ENCODE peak calls at places on chromosomes 12 and 14, in eight cellular contexts. One of them, this sample, is unnamed.

GRCh38 chr14:20167091-20167490 is 23.6 kb upstream of the OR11G2 start:
- DNase-seq in CD8-positive, alpha-beta T cell: no peak
- DNase-seq in IMR-90: no peak
- DNase-seq in substantia nigra: no peak
- DNase-seq in foreskin melanocyte: no peak
- DNase-seq in AG09319: no peak
- DNase-seq in hepatocyte: no peak
- DNase-seq in stimulated activated CD8-positive, alpha-beta memory T cell treated with anti-CD3 and anti-CD28 coated beads, Interleukin-2, amount 100 ng/mL, for 48 hours: no peak
- DNase-seq in this sample: no peak

GRCh38 chr14:67335781-67336180 is 23.8 kb downstream of the ATP6V1D start:
- DNase-seq in hepatocyte: peak; percentile 51
- DNase-seq in stimulated activated CD8-positive, alpha-beta memory T cell treated with anti-CD3 and anti-CD28 coated beads, Interleukin-2, amount 100 ng/mL, for 48 hours: no peak
- DNase-seq in IMR-90: peak; percentile 27
- DNase-seq in CD8-positive, alpha-beta T cell: no peak
- DNase-seq in AG09319: no peak
- DNase-seq in foreskin melanocyte: no peak
- DNase-seq in substantia nigra: no peak
- DNase-seq in this sample: peak; percentile 10

GRCh38 chr12:100794441-100795192 is at the start of gene ANO4:
- DNase-seq in hepatocyte: peak; percentile 53
- DNase-seq in IMR-90: peak; percentile 29
- DNase-seq in stimulated activated CD8-positive, alpha-beta memory T cell treated with anti-CD3 and anti-CD28 coated beads, Interleukin-2, amount 100 ng/mL, for 48 hours: no peak
- DNase-seq in foreskin melanocyte: peak; percentile 61
- DNase-seq in substantia nigra: peak; percentile 16
- DNase-seq in CD8-positive, alpha-beta T cell: no peak
- DNase-seq in AG09319: no peak
- DNase-seq in this sample: no peak

GRCh38 chr12:43835656-43836454 is at the start of gene TMEM117:
- DNase-seq in CD8-positive, alpha-beta T cell: peak; percentile 45
- DNase-seq in substantia nigra: peak; percentile 40
- DNase-seq in stimulated activated CD8-positive, alpha-beta memory T cell treated with anti-CD3 and anti-CD28 coated beads, Interleukin-2, amount 100 ng/mL, for 48 hours: peak; percentile 30
- DNase-seq in hepatocyte: peak; percentile 82
- DNase-seq in foreskin melanocyte: no peak
- DNase-seq in IMR-90: peak; percentile 43
- DNase-seq in AG09319: no peak
- DNase-seq in this sample: peak; percentile 67

GRCh38 chr14:75559451-75560187 is 18.8 kb upstream of the FLVCR2 start:
- DNase-seq in AG09319: no peak
- DNase-seq in stimulated activated CD8-positive, alpha-beta memory T cell treated with anti-CD3 and anti-CD28 coated beads, Interleukin-2, amount 100 ng/mL, for 48 hours: peak; percentile 49
- DNase-seq in CD8-positive, alpha-beta T cell: no peak
- DNase-seq in IMR-90: peak; percentile 30
- DNase-seq in foreskin melanocyte: no peak
- DNase-seq in substantia nigra: no peak
- DNase-seq in hepatocyte: peak; percentile 57
- DNase-seq in this sample: no peak

GRCh38 chr12:104815935-104816334 is 142.2 kb downstream of the SLC41A2 start:
- DNase-seq in AG09319: no peak
- DNase-seq in stimulated activated CD8-positive, alpha-beta memory T cell treated with anti-CD3 and anti-CD28 coated beads, Interleukin-2, amount 100 ng/mL, for 48 hours: no peak
- DNase-seq in foreskin melanocyte: no peak
- DNase-seq in hepatocyte: no peak
- DNase-seq in CD8-positive, alpha-beta T cell: no peak
- DNase-seq in IMR-90: no peak
- DNase-seq in substantia nigra: no peak
- DNase-seq in this sample: no peak

GRCh38 chr14:64732536-64733120 is 28.4 kb downstream of the PLEKHG3 start:
- DNase-seq in stimulated activated CD8-positive, alpha-beta memory T cell treated with anti-CD3 and anti-CD28 coated beads, Interleukin-2, amount 100 ng/mL, for 48 hours: no peak
- DNase-seq in CD8-positive, alpha-beta T cell: no peak
- DNase-seq in substantia nigra: no peak
- DNase-seq in foreskin melanocyte: no peak
- DNase-seq in IMR-90: no peak
- DNase-seq in AG09319: no peak
- DNase-seq in hepatocyte: no peak
- DNase-seq in this sample: no peak

GRCh38 chr14:73785336-73785833 is 66.2 kb upstream of the PTGR2 start:
- DNase-seq in substantia nigra: no peak
- DNase-seq in stimulated activated CD8-positive, alpha-beta memory T cell treated with anti-CD3 and anti-CD28 coated beads, Interleukin-2, amount 100 ng/mL, for 48 hours: no peak
- DNase-seq in IMR-90: peak; percentile 93
- DNase-seq in AG09319: peak; percentile 60
- DNase-seq in foreskin melanocyte: no peak
- DNase-seq in hepatocyte: peak; percentile 72
- DNase-seq in CD8-positive, alpha-beta T cell: no peak
- DNase-seq in this sample: no peak

GRCh38 chr14:31561155-31561846 is at the start of gene NUBPL:
- DNase-seq in foreskin melanocyte: peak; percentile 87
- DNase-seq in CD8-positive, alpha-beta T cell: peak; percentile 95
- DNase-seq in stimulated activated CD8-positive, alpha-beta memory T cell treated with anti-CD3 and anti-CD28 coated beads, Interleukin-2, amount 100 ng/mL, for 48 hours: peak; percentile 92
- DNase-seq in hepatocyte: peak; percentile 95
- DNase-seq in substantia nigra: peak; percentile 91
- DNase-seq in AG09319: peak; percentile 88
- DNase-seq in IMR-90: peak; percentile 93
- DNase-seq in this sample: peak; percentile 97

GRCh38 chr14:36264595-36264994 is 55.8 kb downstream of the MBIP start:
- DNase-seq in AG09319: no peak
- DNase-seq in CD8-positive, alpha-beta T cell: no peak
- DNase-seq in hepatocyte: no peak
- DNase-seq in IMR-90: no peak
- DNase-seq in stimulated activated CD8-positive, alpha-beta memory T cell treated with anti-CD3 and anti-CD28 coated beads, Interleukin-2, amount 100 ng/mL, for 48 hours: no peak
- DNase-seq in substantia nigra: no peak
- DNase-seq in foreskin melanocyte: no peak
- DNase-seq in this sample: no peak

GRCh38 chr14:37602605-37603453 is 7.4 kb downstream of the TTC6 start:
- DNase-seq in hepatocyte: no peak
- DNase-seq in AG09319: no peak
- DNase-seq in IMR-90: no peak
- DNase-seq in foreskin melanocyte: no peak
- DNase-seq in substantia nigra: no peak
- DNase-seq in stimulated activated CD8-positive, alpha-beta memory T cell treated with anti-CD3 and anti-CD28 coated beads, Interleukin-2, amount 100 ng/mL, for 48 hours: no peak
- DNase-seq in CD8-positive, alpha-beta T cell: no peak
- DNase-seq in this sample: no peak

GRCh38 chr12:132482771-132483170 is 7.2 kb upstream of the FBRSL1 start:
- DNase-seq in CD8-positive, alpha-beta T cell: no peak
- DNase-seq in AG09319: no peak
- DNase-seq in foreskin melanocyte: no peak
- DNase-seq in substantia nigra: no peak
- DNase-seq in stimulated activated CD8-positive, alpha-beta memory T cell treated with anti-CD3 and anti-CD28 coated beads, Interleukin-2, amount 100 ng/mL, for 48 hours: no peak
- DNase-seq in IMR-90: no peak
- DNase-seq in hepatocyte: no peak
- DNase-seq in this sample: no peak

GRCh38 chr12:26727482-26728204 is 105.4 kb downstream of the ITPR2 start:
- DNase-seq in CD8-positive, alpha-beta T cell: no peak
- DNase-seq in foreskin melanocyte: no peak
- DNase-seq in IMR-90: no peak
- DNase-seq in substantia nigra: no peak
- DNase-seq in AG09319: no peak
- DNase-seq in stimulated activated CD8-positive, alpha-beta memory T cell treated with anti-CD3 and anti-CD28 coated beads, Interleukin-2, amount 100 ng/mL, for 48 hours: no peak
- DNase-seq in hepatocyte: no peak
- DNase-seq in this sample: no peak

GRCh38 chr14:62819931-62820330 is 225.3 kb downstream of the KCNH5 start:
- DNase-seq in AG09319: no peak
- DNase-seq in stimulated activated CD8-positive, alpha-beta memory T cell treated with anti-CD3 and anti-CD28 coated beads, Interleukin-2, amount 100 ng/mL, for 48 hours: no peak
- DNase-seq in CD8-positive, alpha-beta T cell: no peak
- DNase-seq in foreskin melanocyte: no peak
- DNase-seq in substantia nigra: no peak
- DNase-seq in IMR-90: no peak
- DNase-seq in hepatocyte: no peak
- DNase-seq in this sample: no peak

GRCh38 chr12:1779783-1780182 is 40.6 kb upstream of the LRTM2 start:
- DNase-seq in hepatocyte: no peak
- DNase-seq in AG09319: no peak
- DNase-seq in CD8-positive, alpha-beta T cell: no peak
- DNase-seq in stimulated activated CD8-positive, alpha-beta memory T cell treated with anti-CD3 and anti-CD28 coated beads, Interleukin-2, amount 100 ng/mL, for 48 hours: no peak
- DNase-seq in IMR-90: peak; percentile 75
- DNase-seq in substantia nigra: no peak
- DNase-seq in foreskin melanocyte: no peak
- DNase-seq in this sample: no peak

GRCh38 chr14:93103392-93104080 is 12.2 kb downstream of the ITPK1 start:
- DNase-seq in substantia nigra: no peak
- DNase-seq in AG09319: no peak
- DNase-seq in IMR-90: no peak
- DNase-seq in foreskin melanocyte: no peak
- DNase-seq in CD8-positive, alpha-beta T cell: peak; percentile 59
- DNase-seq in stimulated activated CD8-positive, alpha-beta memory T cell treated with anti-CD3 and anti-CD28 coated beads, Interleukin-2, amount 100 ng/mL, for 48 hours: peak; percentile 42
- DNase-seq in hepatocyte: no peak
- DNase-seq in this sample: peak; percentile 68

GRCh38 chr14:65961004-65961403 is 525.2 kb upstream of the CCDC196 start:
- DNase-seq in CD8-positive, alpha-beta T cell: peak; percentile 48
- DNase-seq in AG09319: no peak
- DNase-seq in foreskin melanocyte: peak; percentile 58
- DNase-seq in hepatocyte: peak; percentile 58
- DNase-seq in IMR-90: peak; percentile 7
- DNase-seq in substantia nigra: peak; percentile 37
- DNase-seq in stimulated activated CD8-positive, alpha-beta memory T cell treated with anti-CD3 and anti-CD28 coated beads, Interleukin-2, amount 100 ng/mL, for 48 hours: peak; percentile 68
- DNase-seq in this sample: peak; percentile 43

GRCh38 chr14:50763386-50764007 is 67.5 kb downstream of the NIN start:
- DNase-seq in IMR-90: peak; percentile 74
- DNase-seq in foreskin melanocyte: no peak
- DNase-seq in hepatocyte: no peak
- DNase-seq in CD8-positive, alpha-beta T cell: no peak
- DNase-seq in stimulated activated CD8-positive, alpha-beta memory T cell treated with anti-CD3 and anti-CD28 coated beads, Interleukin-2, amount 100 ng/mL, for 48 hours: no peak
- DNase-seq in AG09319: peak; percentile 85
- DNase-seq in substantia nigra: no peak
- DNase-seq in this sample: no peak

GRCh38 chr14:99809376-99809775 is 16.2 kb downstream of the EML1 start:
- DNase-seq in substantia nigra: no peak
- DNase-seq in stimulated activated CD8-positive, alpha-beta memory T cell treated with anti-CD3 and anti-CD28 coated beads, Interleukin-2, amount 100 ng/mL, for 48 hours: no peak
- DNase-seq in hepatocyte: peak; percentile 81
- DNase-seq in IMR-90: peak; percentile 58
- DNase-seq in foreskin melanocyte: no peak
- DNase-seq in CD8-positive, alpha-beta T cell: no peak
- DNase-seq in AG09319: peak; percentile 75
- DNase-seq in this sample: no peak

GRCh38 chr12:104306943-104307654 is 3.6 kb downstream of the EID3 start:
- DNase-seq in stimulated activated CD8-positive, alpha-beta memory T cell treated with anti-CD3 and anti-CD28 coated beads, Interleukin-2, amount 100 ng/mL, for 48 hours: no peak
- DNase-seq in substantia nigra: no peak
- DNase-seq in foreskin melanocyte: no peak
- DNase-seq in hepatocyte: no peak
- DNase-seq in AG09319: no peak
- DNase-seq in IMR-90: peak; percentile 44
- DNase-seq in CD8-positive, alpha-beta T cell: no peak
- DNase-seq in this sample: no peak

GRCh38 chr12:119808441-119808840 is 68.7 kb downstream of the CIT start:
- DNase-seq in foreskin melanocyte: no peak
- DNase-seq in AG09319: no peak
- DNase-seq in substantia nigra: no peak
- DNase-seq in stimulated activated CD8-positive, alpha-beta memory T cell treated with anti-CD3 and anti-CD28 coated beads, Interleukin-2, amount 100 ng/mL, for 48 hours: no peak
- DNase-seq in hepatocyte: no peak
- DNase-seq in CD8-positive, alpha-beta T cell: no peak
- DNase-seq in IMR-90: peak; percentile 32
- DNase-seq in this sample: no peak

GRCh38 chr12:75414671-75415070 is 23.8 kb downstream of the GLIPR1L2 start:
- DNase-seq in AG09319: no peak
- DNase-seq in CD8-positive, alpha-beta T cell: no peak
- DNase-seq in substantia nigra: no peak
- DNase-seq in foreskin melanocyte: no peak
- DNase-seq in IMR-90: no peak
- DNase-seq in hepatocyte: no peak
- DNase-seq in stimulated activated CD8-positive, alpha-beta memory T cell treated with anti-CD3 and anti-CD28 coated beads, Interleukin-2, amount 100 ng/mL, for 48 hours: no peak
- DNase-seq in this sample: no peak

GRCh38 chr14:74547331-74547927 is 53.9 kb downstream of the ISCA2 start:
- DNase-seq in hepatocyte: no peak
- DNase-seq in AG09319: no peak
- DNase-seq in substantia nigra: no peak
- DNase-seq in IMR-90: no peak
- DNase-seq in CD8-positive, alpha-beta T cell: no peak
- DNase-seq in foreskin melanocyte: no peak
- DNase-seq in stimulated activated CD8-positive, alpha-beta memory T cell treated with anti-CD3 and anti-CD28 coated beads, Interleukin-2, amount 100 ng/mL, for 48 hours: no peak
- DNase-seq in this sample: no peak